ENCODE peak calls at places on chromosomes 6 and 20, in eight cellular contexts. F, A, K, E, N, M, R and X are unnamed samples. For H3K4me1, the result is how much of the 10 kb centered on the place peaks cover.

GRCh38 chr6:26020983-26021349 is 58.4 kb downstream of the TRIM38 start:
- DNase-seq in F (peak), A (peak), K (peak), E (peak), N (no peak), M (peak), R (peak), X (peak)

GRCh38 chr20:1391640-1392442 is 1.0 kb downstream of the FKBP1A start:
- DNase-seq in F (no peak), A (peak), K (no peak), E (no peak), N (no peak), M (no peak), R (no peak), X (peak)

GRCh38 chr6:18314317-18314997 is 50.1 kb upstream of the DEK start:
- DNase-seq in F (no peak), A (no peak), K (no peak), E (no peak), N (no peak), M (no peak), R (no peak), X (no peak)

GRCh38 chr20:42846784-42847490 is 342.8 kb downstream of the PTPRT start:
- DNase-seq in F (no peak), A (no peak), K (no peak), E (no peak), N (no peak), M (no peak), R (no peak), X (no peak)

GRCh38 chr20:2149507-2149906 is 47.9 kb downstream of the STK35 start:
- DNase-seq in F (no peak), A (no peak), K (no peak), E (no peak), N (no peak), M (no peak), R (no peak), X (no peak)

GRCh38 chr6:37130704-37131103 is 39.2 kb upstream of the PIM1 start:
- DNase-seq in F (no peak), A (no peak), K (peak), E (no peak), N (peak), M (no peak), R (no peak), X (peak)

GRCh38 chr20:22312744-22313346 is 271.5 kb downstream of the FOXA2 start:
- DNase-seq in F (no peak), A (peak), K (peak), E (no peak), N (no peak), M (no peak), R (no peak), X (no peak)

GRCh38 chr6:30945281-30945680 is 4.5 kb downstream of the MUCL3 start:
- DNase-seq in F (no peak), A (no peak), K (no peak), E (no peak), N (no peak), M (no peak), R (no peak), X (no peak)

GRCh38 chr6:18498408-18498807 is 111.3 kb downstream of the RNF144B start:
- DNase-seq in F (no peak), A (no peak), K (no peak), E (no peak), N (no peak), M (no peak), R (no peak), X (no peak)

GRCh38 chr6:119297049-119297448 is 52.5 kb downstream of the MAN1A1 start:
- DNase-seq in F (no peak), A (no peak), K (no peak), E (no peak), N (no peak), M (no peak), R (no peak), X (no peak)

GRCh38 chr6:142819603-142820335 is 125.2 kb downstream of the HIVEP2 start:
- DNase-seq in F (no peak), A (no peak), K (no peak), E (no peak), N (no peak), M (no peak), R (no peak), X (no peak)

GRCh38 chr20:58714340-58714922 is 21.8 kb downstream of the NPEPL1 start:
- DNase-seq in F (peak), A (no peak), K (no peak), E (peak), N (no peak), M (peak), R (peak), X (no peak)

GRCh38 chr6:22147469-22147815 is 149.4 kb downstream of the PRL start:
- DNase-seq in F (no peak), A (no peak), K (no peak), E (no peak), N (no peak), M (no peak), R (no peak), X (no peak)

GRCh38 chr6:95091823-95092436 is 485.4 kb upstream of the MANEA start:
- DNase-seq in F (no peak), A (peak), K (no peak), E (no peak), N (no peak), M (no peak), R (no peak), X (no peak)

GRCh38 chr6:150196942-150197745 is 54.3 kb downstream of the PPP1R14C start:
- DNase-seq in F (no peak), A (no peak), K (no peak), E (no peak), N (no peak), M (peak), R (no peak), X (no peak)

GRCh38 chr6:31771992-31772358 is 5.2 kb downstream of the VWA7 start:
- DNase-seq in F (no peak), A (no peak), K (no peak), E (no peak), N (no peak), M (no peak), R (no peak), X (no peak)

GRCh38 chr6:99024089-99024488 is 76.3 kb upstream of the FBXL4 start:
- DNase-seq in F (no peak), A (no peak), K (no peak), E (no peak), N (no peak), M (no peak), R (no peak), X (no peak)

GRCh38 chr6:123830110-123830509 is 26.4 kb downstream of the NKAIN2 start:
- DNase-seq in F (no peak), A (peak), K (no peak), E (no peak), N (no peak), M (no peak), R (no peak), X (no peak)

GRCh38 chr20:36112112-36112511 is 42.4 kb upstream of the EPB41L1 start:
- DNase-seq in F (no peak), A (no peak), K (peak), E (no peak), N (no peak), M (peak), R (no peak), X (no peak)

GRCh38 chr6:30849903-30850651 is 34.2 kb upstream of the DDR1 start:
- DNase-seq in F (no peak), A (no peak), K (no peak), E (no peak), N (no peak), M (no peak), R (no peak), X (no peak)

GRCh38 chr6:43823879-43824740 is 54.1 kb downstream of the VEGFA start:
- DNase-seq in F (no peak), A (no peak), K (peak), E (no peak), N (no peak), M (peak), R (peak), X (peak)

GRCh38 chr20:18003897-18004296 is 35.1 kb downstream of the MGME1 start:
- DNase-seq in F (peak), A (no peak), K (no peak), E (no peak), N (no peak), M (no peak), R (no peak), X (no peak)

GRCh38 chr6:26028212-26028752 is 58.9 kb upstream of the HFE start:
- DNase-seq in F (no peak), A (no peak), K (no peak), E (no peak), N (no peak), M (no peak), R (no peak), X (no peak)

GRCh38 chr20:4870906-4871305 is 130.4 kb downstream of the SLC23A2 start:
- DNase-seq in F (no peak), A (no peak), K (no peak), E (no peak), N (no peak), M (no peak), R (no peak), X (no peak)

GRCh38 chr6:32298632-32299336 is 72.9 kb downstream of the TSBP1 start:
- DNase-seq in F (no peak), A (no peak), K (no peak), E (no peak), N (no peak), M (no peak), R (no peak), X (no peak)

GRCh38 chr6:139311826-139312225 is 20.0 kb upstream of the TXLNB start:
- DNase-seq in F (no peak), A (no peak), K (no peak), E (no peak), N (no peak), M (no peak), R (no peak), X (no peak)

GRCh38 chr6:159679091-159680077 is 13.7 kb downstream of the SOD2 start:
- DNase-seq in F (no peak), A (no peak), K (no peak), E (no peak), N (no peak), M (no peak), R (no peak), X (no peak)

GRCh38 chr20:32216396-32217142 is 8.9 kb downstream of the POFUT1 start:
- DNase-seq in F (no peak), A (no peak), K (no peak), E (no peak), N (no peak), M (peak), R (no peak), X (no peak)

GRCh38 chr20:32213870-32214269 is 6.2 kb downstream of the POFUT1 start:
- DNase-seq in F (no peak), A (no peak), K (no peak), E (no peak), N (no peak), M (no peak), R (no peak), X (no peak)

GRCh38 chr20:32215147-32215546 is 7.5 kb downstream of the POFUT1 start:
- DNase-seq in F (no peak), A (no peak), K (no peak), E (no peak), N (no peak), M (no peak), R (no peak), X (no peak)

GRCh38 chr20:32215729-32216128 is 8.0 kb downstream of the POFUT1 start:
- DNase-seq in F (no peak), A (no peak), K (no peak), E (no peak), N (no peak), M (no peak), R (no peak), X (no peak)

DNA sequence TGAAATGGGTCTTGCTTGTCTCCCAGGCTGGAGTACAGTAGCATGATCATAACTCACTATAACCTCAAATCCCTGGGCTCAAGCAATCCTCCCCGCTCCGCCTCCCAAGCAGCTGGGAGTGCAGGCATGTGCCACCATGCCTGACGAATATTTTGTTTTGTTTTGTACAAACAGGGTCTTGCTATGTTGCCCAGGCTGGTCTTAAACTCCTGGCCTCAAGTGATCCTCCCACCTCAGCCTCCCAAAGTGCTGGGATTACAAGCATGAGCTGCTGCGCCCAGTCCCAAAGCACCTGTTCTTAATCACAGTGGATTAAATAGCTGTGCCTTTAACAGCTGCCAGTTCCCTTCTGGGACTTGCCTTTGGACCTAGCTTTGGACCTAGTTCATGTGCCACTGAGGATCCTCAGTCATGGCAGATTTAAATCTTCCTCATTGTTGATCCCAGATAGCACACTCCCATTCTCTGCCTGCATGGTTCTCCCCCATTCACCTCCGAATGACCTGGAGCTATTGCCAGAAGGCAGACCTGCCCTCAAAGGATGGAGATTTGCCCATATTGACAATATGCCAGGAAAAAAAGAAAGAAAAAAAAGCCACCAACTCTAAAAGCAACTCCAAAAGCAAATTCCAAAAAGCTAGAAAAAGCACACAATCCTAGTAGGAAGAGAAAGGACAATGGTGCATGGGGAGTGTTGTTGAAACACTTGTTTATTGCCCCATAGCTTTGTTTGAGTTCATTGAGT is 10.6 kb downstream of the POFUT1 start:
- DNase-seq in F (no peak), A (no peak), K (no peak), E (no peak), N (no peak), M (no peak), R (no peak), X (no peak)
- TF ChIP-seq CTCF in F (no peak), A (no peak), K (no peak), E (no peak), N (no peak), M (no peak), R (no peak), X (no peak)

GRCh38 chr20:47238780-47239769 is 117.4 kb downstream of the ZMYND8 start:
- DNase-seq in F (no peak), A (no peak), K (no peak), E (no peak), N (no peak), M (no peak), R (no peak), X (no peak)

GRCh38 chr20:47235853-47236638 is 120.5 kb downstream of the ZMYND8 start:
- DNase-seq in F (no peak), A (no peak), K (no peak), E (no peak), N (no peak), M (no peak), R (no peak), X (no peak)

GRCh38 chr20:47236639-47236900 is 119.9 kb downstream of the ZMYND8 start:
- DNase-seq in F (no peak), A (no peak), K (no peak), E (no peak), N (no peak), M (no peak), R (no peak), X (no peak)

GRCh38 chr20:47235111-47235510 is 121.4 kb downstream of the ZMYND8 start:
- DNase-seq in F (no peak), A (no peak), K (no peak), E (no peak), N (no peak), M (no peak), R (no peak), X (no peak)

DNA sequence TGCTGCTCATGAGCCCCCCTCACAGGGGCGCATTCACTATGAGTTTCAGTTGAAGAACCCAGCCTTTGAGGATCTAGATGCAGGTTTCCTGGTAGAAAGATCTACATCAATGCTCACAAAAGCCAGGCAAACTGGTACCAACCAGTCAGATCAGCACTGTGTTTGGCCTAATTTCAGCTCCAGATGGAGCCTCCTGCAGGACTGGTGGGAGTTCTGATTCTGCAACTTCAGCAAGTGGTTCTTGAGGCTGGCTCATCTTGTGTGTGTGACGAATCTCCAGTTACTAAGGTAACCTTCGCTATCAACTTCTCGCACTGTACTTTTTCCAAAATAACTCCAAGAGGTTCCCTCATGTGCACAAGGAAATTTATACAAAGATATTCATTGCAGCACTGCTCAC is 118.8 kb downstream of the ZMYND8 start:
- DNase-seq in F (no peak), A (no peak), K (no peak), E (no peak), N (no peak), M (no peak), R (no peak), X (no peak)
- H3K4me1 ChIP-seq in F (under half), A (under half), K (under half), E (under half), N (under half), M (under half), R (under half), X (under half)

DNA sequence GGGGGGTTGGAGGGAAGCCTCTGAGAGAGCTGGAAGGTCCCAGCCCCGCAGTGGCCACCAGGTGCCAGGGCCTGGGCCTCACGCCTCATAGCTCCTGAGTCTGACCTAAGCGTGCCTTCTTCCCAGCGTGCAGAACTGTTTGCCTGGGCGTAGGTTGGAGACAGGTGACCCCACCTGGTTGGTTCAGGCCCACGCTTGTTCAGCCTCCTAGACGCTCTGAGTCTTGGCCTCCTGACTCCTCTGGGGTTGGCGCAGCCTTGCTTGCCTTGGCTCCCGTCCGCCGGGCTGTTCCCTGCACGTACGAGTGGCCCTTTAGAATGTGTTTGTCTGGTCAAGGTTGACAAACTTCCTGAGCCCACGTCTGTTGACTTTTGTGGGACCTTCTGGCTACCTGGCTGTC is 70.8 kb downstream of the EYA2 start:
- DNase-seq in F (no peak), A (no peak), K (no peak), E (no peak), N (no peak), M (no peak), R (no peak), X (peak)
- TF ChIP-seq CTCF in F (no peak), A (no peak), K (no peak), E (no peak), N (no peak), M (no peak), R (no peak), X (no peak)

DNA sequence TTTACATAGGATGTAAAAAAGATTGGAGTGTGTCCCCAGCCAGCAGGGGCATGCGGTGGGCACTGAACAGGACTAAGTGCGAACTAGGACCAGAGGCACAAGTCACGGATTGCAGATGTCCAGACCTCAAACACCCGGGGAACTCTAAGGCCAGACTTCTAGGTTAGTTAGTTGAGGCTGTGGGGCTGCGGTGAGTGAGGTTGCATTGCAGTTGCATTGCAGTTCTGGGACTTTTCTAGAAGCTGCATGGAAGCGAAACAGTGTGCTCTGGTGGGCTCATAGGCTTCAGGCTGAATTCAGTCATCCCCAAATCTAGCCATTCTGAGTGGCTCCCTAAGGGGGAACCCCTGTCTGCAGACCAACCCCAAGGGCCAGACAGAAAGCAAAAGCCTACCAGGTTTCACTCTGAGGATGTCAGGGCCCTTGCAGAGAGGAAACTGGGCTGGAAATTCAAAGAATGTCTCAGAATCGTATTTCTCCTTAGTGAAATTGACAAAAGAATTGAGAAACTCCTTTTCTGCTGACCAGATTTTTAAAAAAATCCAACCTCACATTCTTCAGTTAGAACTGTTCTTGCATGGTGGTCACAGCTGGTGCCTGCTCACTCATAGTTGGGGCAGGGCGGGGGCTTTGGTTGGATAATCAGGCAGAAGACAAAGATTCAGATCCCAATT is 182.8 kb downstream of the ZDHHC14 start:
- DNase-seq in F (no peak), A (no peak), K (no peak), E (no peak), N (no peak), M (no peak), R (no peak), X (no peak)
- H3K4me1 ChIP-seq in F (under half), A (under half), K (under half), E (under half), N (under half), M (under half), R (under half), X (under half)

GRCh38 chr20:34676642-34677373 is at the start of gene PIGU:
- DNase-seq in F (peak), A (peak), K (peak), E (peak), N (peak), M (peak), R (peak), X (peak)
- TF ChIP-seq CTCF in F (no peak), A (peak), K (peak), E (peak), N (peak), M (peak), R (peak), X (peak)

DNA sequence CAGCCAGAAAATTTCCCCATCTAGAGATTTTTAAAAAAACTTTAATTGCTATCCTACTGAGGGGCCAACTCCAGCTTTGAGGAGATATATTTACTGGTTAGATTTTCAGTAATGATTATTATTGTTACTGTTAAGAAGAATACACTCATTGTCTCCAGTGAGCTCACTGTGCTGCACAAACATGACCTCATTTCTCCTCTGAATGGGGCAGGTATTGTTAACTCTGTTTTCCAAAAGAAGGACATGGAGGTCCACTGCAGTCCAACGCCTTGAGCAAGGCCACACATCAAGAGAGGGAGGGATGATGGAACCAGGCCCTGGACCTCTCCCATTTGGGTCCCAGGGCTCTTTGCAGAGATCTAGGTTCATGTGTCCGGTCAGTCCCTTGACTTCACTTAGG is 13.9 kb upstream of the SCUBE3 start:
- DNase-seq in F (no peak), A (no peak), K (no peak), E (no peak), N (no peak), M (no peak), R (no peak), X (no peak)
- H3K4me1 ChIP-seq in F (under half), A (under half), K (under half), E (under half), N (under half), M (under half), R (under half), X (under half)

DNA sequence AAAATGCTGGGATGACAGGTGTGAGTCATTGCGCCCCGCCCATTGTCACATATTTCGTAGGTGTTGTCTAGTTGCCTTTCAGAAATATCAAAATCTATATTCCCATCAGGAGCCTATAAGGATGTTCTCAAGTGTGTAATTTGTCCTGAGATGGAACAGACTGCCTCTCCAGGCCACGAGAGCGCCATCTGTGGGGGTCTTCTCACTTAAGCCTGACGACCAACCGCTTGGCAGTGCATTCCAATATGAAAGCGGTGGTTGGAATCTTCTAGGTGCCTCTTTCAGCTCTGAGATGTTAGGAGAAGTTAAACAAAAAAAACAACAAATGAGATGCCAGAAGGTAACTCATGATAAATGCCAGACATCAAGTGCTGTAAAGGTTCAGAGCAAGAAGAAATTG is 488.5 kb downstream of the QKI start:
- DNase-seq in F (no peak), A (no peak), K (no peak), E (no peak), N (no peak), M (no peak), R (no peak), X (no peak)
- TF ChIP-seq CTCF in F (no peak), A (no peak), K (no peak), E (no peak), N (no peak), M (no peak), R (no peak), X (no peak)